ENCODE peak calls at places on chromosomes 13 and 19, in five cellular contexts. One of them, this sample, is unnamed.

GRCh38 chr19:5078666-5079409 is 109.9 kb downstream of the KDM4B start:
- DNase-seq in EH: no peak
- DNase-seq in NCI-H2029: no peak
- DNase-seq in EL: no peak
- DNase-seq in fibroblast of pulmonary artery: no peak
- DNase-seq in this sample: no peak

GRCh38 chr13:79589605-79590511 is 108.9 kb downstream of the NDFIP2 start:
- DNase-seq in EL: peak
- DNase-seq in fibroblast of pulmonary artery: peak
- DNase-seq in EH: peak
- DNase-seq in NCI-H2029: no peak
- DNase-seq in this sample: no peak

GRCh38 chr19:57025491-57025890 is 94.3 kb upstream of the USP29 start:
- DNase-seq in fibroblast of pulmonary artery: no peak
- DNase-seq in EH: no peak
- DNase-seq in NCI-H2029: no peak
- DNase-seq in EL: no peak
- DNase-seq in this sample: no peak

GRCh38 chr19:50912727-50913716 is 1.8 kb upstream of the KLK4 start:
- DNase-seq in NCI-H2029: no peak
- DNase-seq in EL: no peak
- DNase-seq in fibroblast of pulmonary artery: no peak
- DNase-seq in EH: no peak
- DNase-seq in this sample: no peak

GRCh38 chr13:76879876-76880270 is 6.3 kb downstream of the KCTD12 start:
- DNase-seq in fibroblast of pulmonary artery: no peak
- DNase-seq in EL: no peak
- DNase-seq in EH: no peak
- DNase-seq in NCI-H2029: no peak
- DNase-seq in this sample: no peak

GRCh38 chr19:7138402-7138801 is 68.9 kb downstream of the ZNF557 start:
- DNase-seq in NCI-H2029: no peak
- DNase-seq in EH: no peak
- DNase-seq in EL: no peak
- DNase-seq in fibroblast of pulmonary artery: no peak
- DNase-seq in this sample: no peak

GRCh38 chr19:29001006-29001921 is 211.7 kb downstream of the UQCRFS1 start:
- DNase-seq in fibroblast of pulmonary artery: peak
- DNase-seq in EL: no peak
- DNase-seq in NCI-H2029: no peak
- DNase-seq in EH: peak
- DNase-seq in this sample: peak

GRCh38 chr13:27533155-27533643 is 82.8 kb upstream of the MTIF3 start:
- DNase-seq in EL: peak
- DNase-seq in EH: peak
- DNase-seq in fibroblast of pulmonary artery: peak
- DNase-seq in NCI-H2029: peak
- DNase-seq in this sample: peak

GRCh38 chr13:25468330-25469178 is 96.8 kb downstream of the ATP8A2 start:
- DNase-seq in fibroblast of pulmonary artery: no peak
- DNase-seq in EH: peak
- DNase-seq in EL: peak
- DNase-seq in NCI-H2029: peak
- DNase-seq in this sample: peak

GRCh38 chr19:53332484-53332883 is 1.1 kb upstream of the ZNF845 start:
- DNase-seq in fibroblast of pulmonary artery: no peak
- DNase-seq in EL: no peak
- DNase-seq in EH: no peak
- DNase-seq in NCI-H2029: no peak
- DNase-seq in this sample: peak

GRCh38 chr13:56700324-56700723 is 440.4 kb upstream of the PRR20A start:
- DNase-seq in NCI-H2029: no peak
- DNase-seq in EL: no peak
- DNase-seq in fibroblast of pulmonary artery: peak
- DNase-seq in EH: no peak
- DNase-seq in this sample: peak

GRCh38 chr13:98162935-98163334 is 14.1 kb downstream of the RNF113B start:
- DNase-seq in NCI-H2029: no peak
- DNase-seq in EL: no peak
- DNase-seq in EH: no peak
- DNase-seq in fibroblast of pulmonary artery: no peak
- DNase-seq in this sample: no peak

GRCh38 chr19:48752511-48753365 is at the start of gene FUT1:
- DNase-seq in fibroblast of pulmonary artery: no peak
- DNase-seq in EH: peak
- DNase-seq in NCI-H2029: peak
- DNase-seq in EL: peak
- DNase-seq in this sample: peak

GRCh38 chr19:48353682-48354081 is 10.1 kb downstream of the TMEM143 start:
- DNase-seq in EL: peak
- DNase-seq in NCI-H2029: no peak
- DNase-seq in EH: peak
- DNase-seq in fibroblast of pulmonary artery: no peak
- DNase-seq in this sample: no peak

GRCh38 chr13:74134226-74134776 is at the start of gene KLF12:
- DNase-seq in fibroblast of pulmonary artery: peak
- DNase-seq in EH: peak
- DNase-seq in NCI-H2029: peak
- DNase-seq in EL: peak
- DNase-seq in this sample: peak

GRCh38 chr13:94860981-94861407 is 148.6 kb upstream of the SOX21 start:
- DNase-seq in EL: peak
- DNase-seq in NCI-H2029: no peak
- DNase-seq in fibroblast of pulmonary artery: peak
- DNase-seq in EH: peak
- DNase-seq in this sample: no peak

GRCh38 chr13:37747071-37747612 is 122.4 kb downstream of the TRPC4 start:
- DNase-seq in fibroblast of pulmonary artery: peak
- DNase-seq in EL: peak
- DNase-seq in EH: peak
- DNase-seq in NCI-H2029: no peak
- DNase-seq in this sample: no peak

GRCh38 chr13:50222569-50223332 is 207.5 kb downstream of the KCNRG start:
- DNase-seq in EH: peak
- DNase-seq in NCI-H2029: no peak
- DNase-seq in fibroblast of pulmonary artery: peak
- DNase-seq in EL: peak
- DNase-seq in this sample: no peak

GRCh38 chr19:48967346-48968178 is 2.5 kb downstream of the FTL start:
- DNase-seq in EL: peak
- DNase-seq in fibroblast of pulmonary artery: peak
- DNase-seq in NCI-H2029: no peak
- DNase-seq in EH: peak
- DNase-seq in this sample: peak

GRCh38 chr13:65724261-65724660 is 1505.9 kb downstream of the PCDH9 start:
- DNase-seq in EL: peak
- DNase-seq in NCI-H2029: no peak
- DNase-seq in fibroblast of pulmonary artery: peak
- DNase-seq in EH: peak
- DNase-seq in this sample: no peak

GRCh38 chr19:55563261-55563690 is 17.4 kb downstream of the ZNF579 start:
- DNase-seq in EL: no peak
- DNase-seq in EH: peak
- DNase-seq in fibroblast of pulmonary artery: peak
- DNase-seq in NCI-H2029: peak
- DNase-seq in this sample: peak

GRCh38 chr19:23528376-23528775 is 133.1 kb upstream of the ZNF91 start:
- DNase-seq in NCI-H2029: no peak
- DNase-seq in EH: no peak
- DNase-seq in fibroblast of pulmonary artery: no peak
- DNase-seq in EL: no peak
- DNase-seq in this sample: no peak

GRCh38 chr19:30136591-30136990 is 194.6 kb downstream of the URI1 start:
- DNase-seq in NCI-H2029: no peak
- DNase-seq in EH: no peak
- DNase-seq in EL: no peak
- DNase-seq in fibroblast of pulmonary artery: no peak
- DNase-seq in this sample: no peak

GRCh38 chr13:76579701-76580100 is 306.5 kb downstream of the KCTD12 start:
- DNase-seq in NCI-H2029: no peak
- DNase-seq in fibroblast of pulmonary artery: no peak
- DNase-seq in EL: no peak
- DNase-seq in EH: no peak
- DNase-seq in this sample: no peak

GRCh38 chr13:37534181-37534580 is 64.4 kb downstream of the POSTN start:
- DNase-seq in EH: peak
- DNase-seq in EL: peak
- DNase-seq in fibroblast of pulmonary artery: peak
- DNase-seq in NCI-H2029: no peak
- DNase-seq in this sample: no peak

GRCh38 chr13:109191422-109191821 is 562.0 kb downstream of the MYO16 start:
- DNase-seq in NCI-H2029: no peak
- DNase-seq in EH: no peak
- DNase-seq in fibroblast of pulmonary artery: peak
- DNase-seq in EL: no peak
- DNase-seq in this sample: no peak

GRCh38 chr13:33349314-33349995 is 63.9 kb upstream of the STARD13 start:
- DNase-seq in NCI-H2029: no peak
- DNase-seq in fibroblast of pulmonary artery: no peak
- DNase-seq in EH: peak
- DNase-seq in EL: peak
- DNase-seq in this sample: peak

GRCh38 chr19:3358392-3358918 is 7.9 kb upstream of the NFIC start:
- DNase-seq in EH: no peak
- DNase-seq in EL: no peak
- DNase-seq in NCI-H2029: no peak
- DNase-seq in fibroblast of pulmonary artery: no peak
- DNase-seq in this sample: no peak